ENCODE peak calls at places on chromosomes 1 and 21, in four cellular contexts. One of them, this sample, is unnamed. For H3K27me3, the result is how much of the 10 kb centered on the place peaks cover.

GRCh38 chr1:216124382-216124781 is 298.9 kb downstream of the USH2A start:
- DNase-seq in left lung: no peak
- DNase-seq in SK-N-SH: no peak
- DNase-seq in WERI-Rb-1: no peak
- DNase-seq in this sample: no peak

GRCh38 chr1:52996653-52997052 is 65.4 kb upstream of the PODN start:
- DNase-seq in left lung: no peak
- DNase-seq in SK-N-SH: no peak
- DNase-seq in WERI-Rb-1: no peak
- DNase-seq in this sample: no peak

GRCh38 chr1:172941456-172941855 is 109.3 kb downstream of the TNFSF18 start:
- DNase-seq in SK-N-SH: no peak
- DNase-seq in left lung: no peak
- DNase-seq in WERI-Rb-1: no peak
- DNase-seq in this sample: no peak

GRCh38 chr21:44294391-44295162 is 5.3 kb upstream of the PFKL start:
- DNase-seq in left lung: peak
- DNase-seq in WERI-Rb-1: no peak
- DNase-seq in SK-N-SH: no peak
- DNase-seq in this sample: no peak

GRCh38 chr1:210536263-210536961 is 207.7 kb downstream of the HHAT start:
- DNase-seq in WERI-Rb-1: no peak
- DNase-seq in SK-N-SH: peak
- DNase-seq in left lung: no peak
- DNase-seq in this sample: peak

GRCh38 chr1:184329255-184329953 is 57.4 kb upstream of the C1orf21 start:
- DNase-seq in SK-N-SH: no peak
- DNase-seq in left lung: no peak
- DNase-seq in WERI-Rb-1: no peak
- DNase-seq in this sample: no peak

GRCh38 chr1:171107257-171107940 is 16.7 kb downstream of the FMO3 start:
- DNase-seq in WERI-Rb-1: no peak
- DNase-seq in left lung: no peak
- DNase-seq in SK-N-SH: no peak
- DNase-seq in this sample: no peak

GRCh38 chr1:204751883-204752687 is 66.5 kb upstream of the LRRN2 start:
- DNase-seq in left lung: peak
- DNase-seq in WERI-Rb-1: no peak
- DNase-seq in SK-N-SH: no peak
- DNase-seq in this sample: peak

GRCh38 chr1:202122639-202123335 is at the start of gene GPR37L1:
- DNase-seq in SK-N-SH: peak
- DNase-seq in WERI-Rb-1: peak
- DNase-seq in left lung: peak
- DNase-seq in this sample: peak

GRCh38 chr1:209190591-209191241 is 392.8 kb upstream of the CAMK1G start:
- DNase-seq in SK-N-SH: peak
- DNase-seq in left lung: peak
- DNase-seq in WERI-Rb-1: peak
- DNase-seq in this sample: peak

GRCh38 chr1:229130028-229130668 is 140.8 kb upstream of the RAB4A start:
- DNase-seq in WERI-Rb-1: no peak
- DNase-seq in left lung: no peak
- DNase-seq in SK-N-SH: no peak
- DNase-seq in this sample: no peak

GRCh38 chr1:29325675-29326074 is 89.4 kb downstream of the PTPRU start:
- DNase-seq in left lung: peak
- DNase-seq in SK-N-SH: peak
- DNase-seq in WERI-Rb-1: no peak
- DNase-seq in this sample: peak

GRCh38 chr1:97685355-97685754 is 235.5 kb downstream of the DPYD start:
- DNase-seq in SK-N-SH: no peak
- DNase-seq in left lung: no peak
- DNase-seq in WERI-Rb-1: no peak
- DNase-seq in this sample: no peak

GRCh38 chr1:201745023-201745422 is 83.9 kb upstream of the IPO9 start:
- DNase-seq in left lung: no peak
- DNase-seq in WERI-Rb-1: no peak
- DNase-seq in SK-N-SH: no peak
- DNase-seq in this sample: no peak

GRCh38 chr1:229295745-229296144 is 24.8 kb downstream of the RAB4A start:
- DNase-seq in left lung: no peak
- DNase-seq in SK-N-SH: no peak
- DNase-seq in WERI-Rb-1: no peak
- DNase-seq in this sample: no peak

GRCh38 chr1:174040387-174040786 is 18.2 kb upstream of the RC3H1 start:
- DNase-seq in WERI-Rb-1: no peak
- DNase-seq in left lung: no peak
- DNase-seq in SK-N-SH: no peak
- DNase-seq in this sample: no peak

GRCh38 chr1:21232044-21232443 is 55.3 kb upstream of the EIF4G3 start:
- DNase-seq in left lung: no peak
- DNase-seq in WERI-Rb-1: no peak
- DNase-seq in SK-N-SH: peak
- DNase-seq in this sample: peak

GRCh38 chr21:45415943-45416611 is 11.1 kb downstream of the COL18A1 start:
- DNase-seq in WERI-Rb-1: no peak
- DNase-seq in SK-N-SH: no peak
- DNase-seq in left lung: peak
- DNase-seq in this sample: no peak

GRCh38 chr1:18093646-18094045 is 14.0 kb upstream of the IGSF21 start:
- DNase-seq in WERI-Rb-1: no peak
- DNase-seq in left lung: no peak
- DNase-seq in SK-N-SH: no peak
- DNase-seq in this sample: no peak

GRCh38 chr1:8913457-8913856 is 32.2 kb upstream of the CA6 start:
- DNase-seq in WERI-Rb-1: no peak
- DNase-seq in SK-N-SH: no peak
- DNase-seq in left lung: no peak
- DNase-seq in this sample: no peak

GRCh38 chr1:247103777-247104591 is at the start of gene ZNF669:
- DNase-seq in left lung: peak
- DNase-seq in SK-N-SH: peak
- DNase-seq in WERI-Rb-1: peak
- DNase-seq in this sample: peak

GRCh38 chr1:201562257-201562656 is 23.3 kb downstream of the NAV1 start:
- DNase-seq in left lung: no peak
- DNase-seq in SK-N-SH: peak
- DNase-seq in WERI-Rb-1: no peak
- DNase-seq in this sample: no peak

GRCh38 chr1:2459757-2460156 is 16.3 kb upstream of the PLCH2 start:
- DNase-seq in SK-N-SH: peak
- DNase-seq in WERI-Rb-1: peak
- DNase-seq in left lung: no peak
- DNase-seq in this sample: no peak

GRCh38 chr1:86317926-86318325 is 78.2 kb downstream of the ODF2L start:
- DNase-seq in WERI-Rb-1: no peak
- DNase-seq in SK-N-SH: no peak
- DNase-seq in left lung: no peak
- DNase-seq in this sample: no peak

GRCh38 chr1:101200513-101200912 is 36.3 kb upstream of the S1PR1 start:
- DNase-seq in SK-N-SH: no peak
- DNase-seq in left lung: no peak
- DNase-seq in WERI-Rb-1: no peak
- DNase-seq in this sample: no peak

GRCh38 chr1:100164226-100164625 is 13.8 kb downstream of the LRRC39 start:
- DNase-seq in WERI-Rb-1: no peak
- DNase-seq in SK-N-SH: no peak
- DNase-seq in left lung: no peak
- DNase-seq in this sample: no peak

GRCh38 chr1:214548988-214549387 is 2.4 kb downstream of the PTPN14 start:
- DNase-seq in SK-N-SH: no peak
- DNase-seq in left lung: no peak
- DNase-seq in WERI-Rb-1: no peak
- DNase-seq in this sample: no peak

GRCh38 chr1:214551436-214552173 is at the start of gene PTPN14:
- DNase-seq in SK-N-SH: peak
- DNase-seq in WERI-Rb-1: peak
- DNase-seq in left lung: peak
- DNase-seq in this sample: peak

GRCh38 chr1:214549604-214550338 is 1.6 kb downstream of the PTPN14 start:
- DNase-seq in left lung: no peak
- DNase-seq in WERI-Rb-1: no peak
- DNase-seq in SK-N-SH: no peak
- DNase-seq in this sample: no peak

GRCh38 chr1:214551052-214551435 is 358 bp downstream of the PTPN14 start:
- DNase-seq in WERI-Rb-1: no peak
- DNase-seq in left lung: peak
- DNase-seq in SK-N-SH: peak
- DNase-seq in this sample: peak

GRCh38 chr1:214550339-214551051 is 907 bp downstream of the PTPN14 start:
- DNase-seq in SK-N-SH: peak
- DNase-seq in left lung: no peak
- DNase-seq in WERI-Rb-1: no peak
- DNase-seq in this sample: peak
- H3K4me3 ChIP-seq in SK-N-SH: peak
- H3K4me3 ChIP-seq in left lung: peak
- H3K4me3 ChIP-seq in WERI-Rb-1: peak
- H3K4me3 ChIP-seq in this sample: peak

DNA sequence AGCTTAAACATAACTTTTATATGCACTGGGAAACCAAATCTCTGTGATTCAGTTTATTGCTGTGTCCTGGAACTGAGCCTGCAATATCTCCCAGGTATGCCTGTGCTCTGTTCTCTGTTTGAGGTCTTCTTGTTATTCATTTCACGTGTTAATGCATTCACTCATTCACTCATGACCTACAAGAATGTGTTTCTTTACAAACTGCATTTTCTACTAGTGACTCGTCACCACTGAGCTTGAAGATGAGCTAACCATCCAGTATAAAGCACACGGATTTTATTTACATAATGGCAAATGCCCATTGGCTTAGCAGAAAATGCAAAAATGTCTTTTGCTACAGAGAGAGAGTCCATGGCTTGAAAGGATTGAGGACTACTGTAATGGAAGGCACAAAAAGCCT is 75.0 kb upstream of the DUSP10 start:
- DNase-seq in left lung: no peak
- DNase-seq in WERI-Rb-1: no peak
- DNase-seq in SK-N-SH: no peak
- DNase-seq in this sample: no peak
- H3K27me3 ChIP-seq in left lung: under half
- H3K27me3 ChIP-seq in WERI-Rb-1: under half
- H3K27me3 ChIP-seq in SK-N-SH: under half
- H3K27me3 ChIP-seq in this sample: under half

GRCh38 chr21:33025106-33025470 is 647 bp upstream of the OLIG2 start:
- DNase-seq in SK-N-SH: peak
- DNase-seq in left lung: no peak
- DNase-seq in WERI-Rb-1: peak
- DNase-seq in this sample: peak
- H3K4me3 ChIP-seq in SK-N-SH: no peak
- H3K4me3 ChIP-seq in left lung: no peak
- H3K4me3 ChIP-seq in WERI-Rb-1: peak
- H3K4me3 ChIP-seq in this sample: peak

GRCh38 chr1:157249739-157250138 is 111.5 kb upstream of the ETV3 start:
- DNase-seq in left lung: no peak
- DNase-seq in SK-N-SH: no peak
- DNase-seq in WERI-Rb-1: no peak
- DNase-seq in this sample: no peak
- H3K27me3 ChIP-seq in left lung: under half
- H3K27me3 ChIP-seq in SK-N-SH: under half
- H3K27me3 ChIP-seq in WERI-Rb-1: half or more
- H3K27me3 ChIP-seq in this sample: under half

DNA sequence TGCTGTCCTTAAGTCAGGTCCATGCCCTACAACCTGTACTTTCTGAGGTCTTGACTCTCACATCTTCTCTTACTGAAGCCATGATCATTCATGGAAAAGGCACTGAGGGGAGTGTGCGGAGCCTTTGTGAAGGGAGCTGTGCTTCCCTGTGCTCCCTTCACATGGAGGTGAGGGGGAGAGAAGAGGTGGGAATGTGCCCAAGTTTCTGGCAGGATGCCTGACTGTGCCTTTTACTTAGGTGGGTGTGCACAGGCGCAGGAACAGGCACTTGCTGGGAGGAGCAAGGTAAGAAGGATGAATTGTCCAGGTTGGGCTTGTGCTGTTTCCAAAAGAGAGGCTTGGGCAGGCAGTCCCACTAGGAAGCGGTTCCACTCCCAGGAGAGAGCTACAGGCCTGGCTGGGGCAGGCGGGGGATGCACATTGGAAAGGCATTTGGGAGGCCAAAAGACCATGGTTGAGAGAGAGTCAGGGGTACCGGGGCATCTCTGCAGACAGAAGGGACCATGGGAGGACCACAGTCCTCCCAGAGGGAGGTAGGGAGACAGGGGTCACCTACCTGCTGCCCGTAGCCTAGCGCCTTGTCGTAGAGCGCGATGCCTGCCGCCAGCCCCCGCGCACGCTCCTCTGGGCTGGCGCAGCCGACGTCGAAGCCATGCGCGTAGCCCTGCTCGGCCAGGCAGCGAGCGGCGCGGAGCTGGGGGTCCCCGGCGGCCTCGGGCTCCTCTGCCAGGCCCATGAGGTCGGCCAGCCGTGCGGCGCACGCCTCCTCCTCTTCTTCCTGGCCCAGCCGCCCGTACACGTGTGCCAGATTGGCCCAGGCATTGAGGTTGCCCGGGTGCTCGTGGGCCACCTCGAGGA is 853 bp downstream of the TTC22 start:
- DNase-seq in left lung: no peak
- DNase-seq in SK-N-SH: no peak
- DNase-seq in WERI-Rb-1: no peak
- DNase-seq in this sample: peak
- H3K4me3 ChIP-seq in left lung: peak
- H3K4me3 ChIP-seq in SK-N-SH: no peak
- H3K4me3 ChIP-seq in WERI-Rb-1: no peak
- H3K4me3 ChIP-seq in this sample: peak